ENCODE peak calls at places on chromosomes 1 and 21, in seven cellular contexts. D is H9, P is IMR-90, T is neuronal stem cell, K is mesenchymal stem cell, E is trophoblast cell, U is H1. C is an unnamed sample.

GRCh38 chr1:88802950-88803349 is 88.4 kb downstream of the GTF2B start:
- DNase-seq in P (peak; percentile 61), K (peak; percentile 11), T (no peak), U (no peak), D (no peak), E (peak; percentile 4), C (no peak)

GRCh38 chr1:207845109-207845508 is 65.8 kb downstream of the CD34 start:
- DNase-seq in P (no peak), U (no peak), K (no peak), D (no peak), E (no peak), T (no peak), C (no peak)

GRCh38 chr1:23475134-23475628 is 8.8 kb downstream of the ASAP3 start:
- DNase-seq in P (peak; percentile 98), U (no peak), E (peak; percentile 93), T (no peak), K (peak; percentile 81), D (no peak), C (no peak)

GRCh38 chr21:15978158-15978805 is 248.5 kb downstream of the USP25 start:
- DNase-seq in U (no peak), E (no peak), T (no peak), K (no peak), D (no peak), P (peak; percentile 6), C (peak; percentile 75)

GRCh38 chr1:109719337-109719837 is 7.3 kb downstream of the GSTM5 start:
- DNase-seq in D (no peak), P (peak; percentile 57), T (no peak), U (no peak), E (no peak), K (peak; percentile 50), C (no peak)

GRCh38 chr21:36640260-36641244 is 58.4 kb upstream of the SIM2 start:
- DNase-seq in P (peak; percentile 23), K (peak; percentile 8), T (no peak), E (no peak), D (peak; percentile 35), U (no peak), C (peak; percentile 67)

GRCh38 chr1:8947127-8947691 is 1.5 kb downstream of the CA6 start:
- DNase-seq in E (no peak), U (no peak), D (no peak), P (no peak), K (no peak), T (no peak), C (no peak)

GRCh38 chr1:228299901-228300300 is 92.1 kb downstream of the OBSCN start:
- DNase-seq in U (no peak), K (no peak), T (no peak), E (no peak), P (no peak), D (no peak), C (no peak)

GRCh38 chr1:46520063-46520911 is 30.7 kb downstream of the DMBX1 start:
- DNase-seq in K (peak; percentile 72), T (peak; percentile 82), P (peak; percentile 75), U (no peak), E (no peak), D (peak; percentile 68), C (peak; percentile 59)

GRCh38 chr1:112256413-112256812 is 139.6 kb upstream of the CTTNBP2NL start:
- DNase-seq in T (no peak), U (no peak), E (no peak), P (no peak), K (no peak), D (no peak), C (no peak)

GRCh38 chr1:193181985-193182384 is 4.4 kb downstream of the B3GALT2 start:
- DNase-seq in K (no peak), D (no peak), U (no peak), E (no peak), T (no peak), P (peak; percentile 23), C (no peak)

GRCh38 chr1:227961651-227962050 is 13.9 kb upstream of the WNT9A start:
- DNase-seq in E (no peak), P (no peak), D (no peak), T (no peak), U (no peak), K (no peak), C (no peak)

GRCh38 chr1:21335750-21336168 is 45.5 kb upstream of the ECE1 start:
- DNase-seq in K (no peak), P (no peak), U (no peak), E (no peak), D (no peak), T (no peak), C (no peak)

GRCh38 chr1:71047635-71048607 is at the start of gene PTGER3:
- DNase-seq in E (peak; percentile 71), U (peak; percentile 82), T (peak; percentile 55), P (no peak), K (peak; percentile 23), D (peak; percentile 75), C (peak; percentile 54)

GRCh38 chr1:86713477-86713876 is 9.1 kb downstream of the SH3GLB1 start:
- DNase-seq in U (no peak), K (no peak), T (no peak), D (no peak), P (no peak), E (no peak), C (no peak)

GRCh38 chr1:158537609-158538008 is 16.6 kb downstream of the OR6Y1 start:
- DNase-seq in U (no peak), E (no peak), P (no peak), T (no peak), K (no peak), D (no peak), C (no peak)

GRCh38 chr1:99180915-99181314 is 83.4 kb upstream of the PLPPR4 start:
- DNase-seq in P (no peak), D (no peak), E (no peak), U (no peak), K (no peak), T (no peak), C (no peak)

GRCh38 chr1:43857163-43857562 is 76.4 kb upstream of the ARTN start:
- DNase-seq in K (no peak), P (no peak), U (no peak), T (no peak), D (no peak), E (no peak), C (no peak)

GRCh38 chr1:199403421-199404116 is 623.9 kb upstream of the NR5A2 start:
- DNase-seq in T (no peak), E (no peak), D (no peak), U (no peak), K (peak; percentile 8), P (peak; percentile 85), C (no peak)

GRCh38 chr1:157948547-157949152 is 44.8 kb upstream of the KIRREL1 start:
- DNase-seq in U (no peak), T (peak; percentile 46), E (no peak), P (peak; percentile 42), D (peak; percentile 78), K (peak; percentile 20), C (peak; percentile 88)

GRCh38 chr1:151340870-151341754 is 5.9 kb downstream of the RFX5 start:
- DNase-seq in K (peak; percentile 93), D (peak; percentile 68), P (peak; percentile 86), U (no peak), E (peak; percentile 70), T (peak; percentile 65), C (peak; percentile 96)

GRCh38 chr1:113042336-113043143 is 30.5 kb upstream of the LRIG2 start:
- DNase-seq in K (peak; percentile 81), P (peak; percentile 78), E (peak; percentile 78), T (peak; percentile 88), D (peak; percentile 96), U (peak; percentile 85), C (peak; percentile 99)

GRCh38 chr1:60825593-60825992 is 256.8 kb upstream of the NFIA start:
- DNase-seq in K (no peak), P (no peak), D (peak; percentile 31), E (no peak), T (no peak), U (no peak), C (peak; percentile 27)

GRCh38 chr1:35883681-35884155 is 709 bp downstream of the AGO1 start:
- DNase-seq in T (peak; percentile 43), U (peak; percentile 90), K (peak; percentile 50), E (no peak), D (peak; percentile 95), P (peak; percentile 16), C (peak; percentile 84)

GRCh38 chr1:58570817-58571216 is 6.2 kb downstream of the TACSTD2 start:
- DNase-seq in E (no peak), U (peak; percentile 11), T (no peak), P (no peak), K (no peak), D (no peak), C (no peak)

GRCh38 chr1:53207726-53208125 is 11.1 kb downstream of the CPT2 start:
- DNase-seq in P (no peak), K (no peak), D (no peak), U (no peak), E (no peak), T (no peak), C (no peak)
- H2BK5ac ChIP-seq in P (no peak overlapping the region), K (no peak overlapping the region), D (no peak overlapping the region), U (no peak overlapping the region), E (no peak overlapping the region), T (no peak overlapping the region), C (no peak overlapping the region)

DNA sequence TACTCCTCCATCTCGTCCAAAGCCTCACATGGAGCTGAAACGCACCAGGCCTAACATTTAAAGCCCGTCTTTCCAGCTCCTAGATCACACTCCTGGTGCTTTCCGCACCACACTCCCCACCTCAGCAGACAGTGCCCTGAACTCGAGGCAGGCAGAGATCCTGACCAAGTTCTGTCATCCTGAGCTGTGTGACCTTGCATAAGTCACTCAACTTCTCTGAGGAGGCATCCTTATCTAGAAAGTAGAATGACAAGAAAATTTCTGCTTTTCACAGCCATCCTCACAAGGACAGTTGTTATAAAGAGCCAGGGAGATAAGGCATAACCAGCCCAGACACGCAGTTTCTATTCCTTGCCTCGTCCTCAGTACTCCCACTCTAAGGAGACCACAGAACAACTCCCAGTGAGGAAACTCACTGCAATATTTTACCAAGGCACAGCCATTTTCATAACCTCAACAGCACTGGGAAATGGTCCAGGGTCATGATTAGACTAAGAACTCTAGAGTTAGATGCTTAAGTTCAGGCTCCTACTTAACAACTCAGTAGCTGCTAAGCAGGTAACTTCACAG is 3.1 kb downstream of the LRP8 start:
- DNase-seq in E (no peak), U (no peak), T (no peak), P (peak; percentile 17), D (no peak), K (no peak), C (no peak)
- H3K4me2 ChIP-seq in E (no peak overlapping the region), U (peak overlapping the region; percentile 91), T (no peak overlapping the region), P (no peak overlapping the region), D (no peak overlapping the region), K (no peak overlapping the region), C (peak overlapping the region; percentile 8)

GRCh38 chr1:25922064-25922632 is 15.9 kb upstream of the STMN1 start:
- DNase-seq in K (no peak), U (no peak), E (no peak), T (no peak), D (no peak), P (no peak), C (no peak)
- H3K4ac ChIP-seq in K (no peak overlapping the region), U (peak overlapping the region; percentile 10), E (no peak overlapping the region), T (no peak overlapping the region), D (no peak overlapping the region), P (peak overlapping the region; percentile 24), C (peak overlapping the region; percentile 41)

DNA sequence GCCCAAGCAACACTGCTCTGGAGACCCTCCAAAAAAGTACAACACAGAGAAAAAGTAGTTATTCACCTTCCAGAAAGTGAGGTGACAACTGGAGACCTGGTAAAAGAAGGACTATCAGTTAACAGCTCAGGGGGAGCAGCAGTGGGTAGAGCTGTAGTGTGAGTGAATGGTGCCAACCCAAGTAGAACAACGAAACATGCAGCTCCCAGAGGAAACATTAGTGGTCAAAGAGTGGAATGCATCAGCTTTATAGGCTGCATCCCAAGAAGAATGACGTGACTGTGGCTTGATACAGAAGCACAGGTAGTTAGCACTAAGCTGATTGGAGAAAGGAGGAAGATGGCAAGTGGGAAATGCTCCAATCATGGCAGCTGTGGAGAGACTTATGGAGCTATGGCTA is 275.7 kb upstream of the CAMK1G start:
- DNase-seq in E (no peak), T (no peak), U (no peak), P (no peak), K (no peak), D (no peak), C (no peak)
- H2BK5ac ChIP-seq in E (no peak overlapping the region), T (no peak overlapping the region), U (no peak overlapping the region), P (no peak overlapping the region), K (no peak overlapping the region), D (no peak overlapping the region), C (no peak overlapping the region)